ENCODE peak calls at places on chromosomes 2 and 18, in six cellular contexts. One of them, this sample, is unnamed. For H3K36me3, the result is how much of the 10 kb centered on the place peaks cover.

GRCh38 chr2:34849827-34850226 is 1250.7 kb upstream of the FAM98A start:
- DNase-seq in fibroblast of lung: no peak
- DNase-seq in mesenchymal stem cell: no peak
- DNase-seq in CD8-positive, alpha-beta memory T cell: no peak
- DNase-seq in left lung: no peak
- DNase-seq in suprapubic skin: no peak
- DNase-seq in this sample: no peak

GRCh38 chr2:43854671-43855070 is 15.9 kb downstream of the ABCG8 start:
- DNase-seq in CD8-positive, alpha-beta memory T cell: no peak
- DNase-seq in mesenchymal stem cell: no peak
- DNase-seq in fibroblast of lung: no peak
- DNase-seq in suprapubic skin: no peak
- DNase-seq in left lung: no peak
- DNase-seq in this sample: no peak

GRCh38 chr2:102110168-102110567 is 32.4 kb upstream of the IL1R1 start:
- DNase-seq in suprapubic skin: no peak
- DNase-seq in left lung: no peak
- DNase-seq in mesenchymal stem cell: no peak
- DNase-seq in CD8-positive, alpha-beta memory T cell: no peak
- DNase-seq in fibroblast of lung: no peak
- DNase-seq in this sample: no peak

GRCh38 chr2:9695916-9696315 is 65.1 kb upstream of the YWHAQ start:
- DNase-seq in left lung: no peak
- DNase-seq in fibroblast of lung: no peak
- DNase-seq in mesenchymal stem cell: no peak
- DNase-seq in suprapubic skin: no peak
- DNase-seq in CD8-positive, alpha-beta memory T cell: no peak
- DNase-seq in this sample: no peak

GRCh38 chr18:66867653-66868052 is 263.8 kb upstream of the CDH19 start:
- DNase-seq in mesenchymal stem cell: peak
- DNase-seq in CD8-positive, alpha-beta memory T cell: no peak
- DNase-seq in left lung: no peak
- DNase-seq in suprapubic skin: no peak
- DNase-seq in fibroblast of lung: no peak
- DNase-seq in this sample: no peak

GRCh38 chr18:37249895-37250618 is 315.5 kb downstream of the CELF4 start:
- DNase-seq in suprapubic skin: peak
- DNase-seq in mesenchymal stem cell: no peak
- DNase-seq in fibroblast of lung: no peak
- DNase-seq in CD8-positive, alpha-beta memory T cell: no peak
- DNase-seq in left lung: no peak
- DNase-seq in this sample: no peak

GRCh38 chr2:120912101-120912985 is 176.7 kb downstream of the GLI2 start:
- DNase-seq in fibroblast of lung: peak
- DNase-seq in suprapubic skin: no peak
- DNase-seq in mesenchymal stem cell: no peak
- DNase-seq in CD8-positive, alpha-beta memory T cell: no peak
- DNase-seq in left lung: peak
- DNase-seq in this sample: no peak

GRCh38 chr18:7931763-7932162 is 364.6 kb downstream of the PTPRM start:
- DNase-seq in CD8-positive, alpha-beta memory T cell: no peak
- DNase-seq in left lung: no peak
- DNase-seq in mesenchymal stem cell: no peak
- DNase-seq in fibroblast of lung: no peak
- DNase-seq in suprapubic skin: no peak
- DNase-seq in this sample: no peak

GRCh38 chr18:32511147-32511546 is 40.5 kb upstream of the GAREM1 start:
- DNase-seq in suprapubic skin: no peak
- DNase-seq in mesenchymal stem cell: no peak
- DNase-seq in CD8-positive, alpha-beta memory T cell: no peak
- DNase-seq in fibroblast of lung: no peak
- DNase-seq in left lung: no peak
- DNase-seq in this sample: no peak

GRCh38 chr18:50061876-50062517 is 132.9 kb downstream of the MYO5B start:
- DNase-seq in suprapubic skin: no peak
- DNase-seq in CD8-positive, alpha-beta memory T cell: no peak
- DNase-seq in left lung: no peak
- DNase-seq in mesenchymal stem cell: no peak
- DNase-seq in fibroblast of lung: no peak
- DNase-seq in this sample: no peak

GRCh38 chr2:69428981-69429380 is 8.3 kb downstream of the NFU1 start:
- DNase-seq in suprapubic skin: no peak
- DNase-seq in fibroblast of lung: peak
- DNase-seq in CD8-positive, alpha-beta memory T cell: no peak
- DNase-seq in left lung: no peak
- DNase-seq in mesenchymal stem cell: no peak
- DNase-seq in this sample: no peak

GRCh38 chr2:529425-529824 is 147.8 kb downstream of the TMEM18 start:
- DNase-seq in CD8-positive, alpha-beta memory T cell: peak
- DNase-seq in left lung: no peak
- DNase-seq in fibroblast of lung: peak
- DNase-seq in mesenchymal stem cell: no peak
- DNase-seq in suprapubic skin: no peak
- DNase-seq in this sample: peak

GRCh38 chr18:37507239-37507638 is 58.4 kb downstream of the CELF4 start:
- DNase-seq in fibroblast of lung: no peak
- DNase-seq in CD8-positive, alpha-beta memory T cell: no peak
- DNase-seq in suprapubic skin: no peak
- DNase-seq in mesenchymal stem cell: no peak
- DNase-seq in left lung: no peak
- DNase-seq in this sample: no peak

GRCh38 chr2:28338046-28338753 is 54.5 kb upstream of the FOSL2 start:
- DNase-seq in left lung: peak
- DNase-seq in fibroblast of lung: peak
- DNase-seq in mesenchymal stem cell: peak
- DNase-seq in CD8-positive, alpha-beta memory T cell: no peak
- DNase-seq in suprapubic skin: peak
- DNase-seq in this sample: no peak

GRCh38 chr18:69951182-69951581 is 3.5 kb upstream of the CD226 start:
- DNase-seq in mesenchymal stem cell: peak
- DNase-seq in fibroblast of lung: peak
- DNase-seq in suprapubic skin: no peak
- DNase-seq in left lung: no peak
- DNase-seq in CD8-positive, alpha-beta memory T cell: no peak
- DNase-seq in this sample: no peak

GRCh38 chr18:36017232-36017631 is 44.8 kb downstream of the RMP24 start:
- DNase-seq in mesenchymal stem cell: no peak
- DNase-seq in CD8-positive, alpha-beta memory T cell: no peak
- DNase-seq in fibroblast of lung: no peak
- DNase-seq in suprapubic skin: no peak
- DNase-seq in left lung: no peak
- DNase-seq in this sample: no peak

GRCh38 chr2:191571163-191571769 is 106.7 kb upstream of the NABP1 start:
- DNase-seq in left lung: no peak
- DNase-seq in suprapubic skin: no peak
- DNase-seq in fibroblast of lung: peak
- DNase-seq in mesenchymal stem cell: peak
- DNase-seq in CD8-positive, alpha-beta memory T cell: peak
- DNase-seq in this sample: peak

GRCh38 chr2:54617409-54617808 is 106.1 kb upstream of the EML6 start:
- DNase-seq in mesenchymal stem cell: no peak
- DNase-seq in suprapubic skin: no peak
- DNase-seq in CD8-positive, alpha-beta memory T cell: no peak
- DNase-seq in left lung: no peak
- DNase-seq in fibroblast of lung: no peak
- DNase-seq in this sample: no peak
- H3K36me3 ChIP-seq in mesenchymal stem cell: half or more
- H3K36me3 ChIP-seq in suprapubic skin: under half
- H3K36me3 ChIP-seq in CD8-positive, alpha-beta memory T cell: half or more
- H3K36me3 ChIP-seq in left lung: under half
- H3K36me3 ChIP-seq in fibroblast of lung: under half
- H3K36me3 ChIP-seq in this sample: half or more

GRCh38 chr2:152648336-152648735 is 68.9 kb downstream of the PRPF40A start:
- DNase-seq in suprapubic skin: no peak
- DNase-seq in fibroblast of lung: peak
- DNase-seq in left lung: no peak
- DNase-seq in mesenchymal stem cell: peak
- DNase-seq in CD8-positive, alpha-beta memory T cell: no peak
- DNase-seq in this sample: no peak
- H3K27ac ChIP-seq in suprapubic skin: no peak
- H3K27ac ChIP-seq in fibroblast of lung: no peak
- H3K27ac ChIP-seq in left lung: no peak
- H3K27ac ChIP-seq in mesenchymal stem cell: no peak
- H3K27ac ChIP-seq in CD8-positive, alpha-beta memory T cell: no peak
- H3K27ac ChIP-seq in this sample: no peak

DNA sequence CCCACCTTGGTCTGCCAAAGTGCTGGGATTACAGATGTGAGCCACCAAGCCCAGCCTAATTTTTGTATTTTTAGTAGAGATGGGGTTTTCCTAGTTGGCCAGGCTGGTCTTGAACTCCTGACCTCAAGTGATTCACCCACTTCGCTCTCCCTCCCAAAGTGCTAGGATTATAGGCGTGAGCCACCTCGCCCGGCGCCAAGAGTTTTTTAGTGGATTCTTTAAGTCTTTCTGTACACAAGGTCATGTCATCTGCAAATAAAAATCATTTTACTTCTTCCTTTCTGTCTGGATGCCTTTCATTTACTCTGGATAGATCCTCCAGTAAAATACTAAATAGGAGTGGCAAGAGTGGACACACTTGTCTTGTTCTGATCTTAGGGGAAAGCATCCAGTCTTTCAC is 61.7 kb downstream of the KCMF1 start:
- DNase-seq in left lung: no peak
- DNase-seq in fibroblast of lung: no peak
- DNase-seq in mesenchymal stem cell: peak
- DNase-seq in suprapubic skin: no peak
- DNase-seq in CD8-positive, alpha-beta memory T cell: no peak
- DNase-seq in this sample: no peak
- H3K36me3 ChIP-seq in left lung: under half
- H3K36me3 ChIP-seq in fibroblast of lung: under half
- H3K36me3 ChIP-seq in mesenchymal stem cell: half or more
- H3K36me3 ChIP-seq in suprapubic skin: half or more
- H3K36me3 ChIP-seq in CD8-positive, alpha-beta memory T cell: under half
- H3K36me3 ChIP-seq in this sample: under half

GRCh38 chr2:97908208-97908676 is 87.5 kb downstream of the TMEM131 start:
- DNase-seq in fibroblast of lung: no peak
- DNase-seq in left lung: no peak
- DNase-seq in mesenchymal stem cell: no peak
- DNase-seq in suprapubic skin: no peak
- DNase-seq in CD8-positive, alpha-beta memory T cell: no peak
- DNase-seq in this sample: no peak
- H3K27ac ChIP-seq in fibroblast of lung: no peak
- H3K27ac ChIP-seq in left lung: no peak
- H3K27ac ChIP-seq in mesenchymal stem cell: no peak
- H3K27ac ChIP-seq in suprapubic skin: no peak
- H3K27ac ChIP-seq in CD8-positive, alpha-beta memory T cell: no peak
- H3K27ac ChIP-seq in this sample: no peak

DNA sequence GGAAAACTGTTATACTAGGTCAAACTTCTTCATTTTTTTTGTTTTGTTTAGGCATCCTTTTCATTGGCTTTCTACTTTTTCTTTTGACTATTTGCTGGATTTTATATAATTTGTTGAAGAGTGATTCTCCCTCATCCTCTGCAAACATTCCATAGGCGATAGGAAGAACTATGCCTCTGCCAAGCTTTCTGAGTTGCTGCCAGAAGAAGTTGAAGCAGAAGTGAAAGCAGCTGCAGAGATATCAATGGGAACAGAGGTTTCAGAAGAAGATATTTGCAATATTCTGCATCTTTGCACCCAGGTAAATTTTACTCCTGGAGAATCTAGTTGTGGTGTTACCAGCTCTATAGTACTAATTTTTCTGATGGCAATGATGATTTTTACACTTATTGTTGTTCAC is 25.4 kb downstream of the NOP58 start:
- DNase-seq in fibroblast of lung: peak
- DNase-seq in mesenchymal stem cell: no peak
- DNase-seq in suprapubic skin: no peak
- DNase-seq in CD8-positive, alpha-beta memory T cell: no peak
- DNase-seq in left lung: no peak
- DNase-seq in this sample: no peak
- H3K36me3 ChIP-seq in fibroblast of lung: under half
- H3K36me3 ChIP-seq in mesenchymal stem cell: half or more
- H3K36me3 ChIP-seq in suprapubic skin: half or more
- H3K36me3 ChIP-seq in CD8-positive, alpha-beta memory T cell: half or more
- H3K36me3 ChIP-seq in left lung: under half
- H3K36me3 ChIP-seq in this sample: half or more

DNA sequence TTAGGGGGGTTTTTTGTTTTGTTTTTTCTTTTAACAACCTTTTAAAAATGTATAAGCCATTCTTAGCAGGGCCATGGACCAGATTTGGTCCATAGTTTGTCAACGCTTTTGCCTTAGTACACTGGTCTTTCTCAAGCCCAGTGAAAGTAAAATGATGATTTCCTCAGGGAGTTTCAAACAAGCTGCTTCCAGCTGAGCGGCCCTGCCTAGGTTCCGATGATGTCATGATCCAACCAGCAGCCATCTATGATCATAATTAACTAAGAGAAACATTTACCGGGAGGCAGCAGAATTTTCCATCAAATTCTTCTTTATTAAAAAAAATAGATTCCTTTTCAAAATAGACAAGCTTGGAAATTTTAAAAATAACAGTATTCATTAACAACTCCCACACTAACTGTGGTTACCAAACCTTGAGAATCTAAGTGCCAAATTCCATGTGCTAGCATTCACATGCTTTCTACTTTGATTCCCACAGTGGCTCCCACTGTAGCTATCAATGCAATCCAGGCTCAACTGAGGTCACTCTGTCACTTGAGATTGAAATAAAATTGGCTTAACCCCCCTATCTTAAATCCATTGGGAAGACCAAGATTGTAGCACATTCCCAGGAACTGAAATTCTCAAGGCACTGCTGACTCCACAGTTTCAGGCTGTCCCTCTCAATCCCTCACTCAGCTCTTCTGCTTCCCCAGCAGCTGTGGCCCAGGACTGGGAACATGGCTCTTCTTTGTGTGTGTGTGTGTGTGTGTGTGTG is 148.9 kb downstream of the RNF152 start:
- DNase-seq in CD8-positive, alpha-beta memory T cell: no peak
- DNase-seq in left lung: no peak
- DNase-seq in mesenchymal stem cell: peak
- DNase-seq in suprapubic skin: no peak
- DNase-seq in fibroblast of lung: peak
- DNase-seq in this sample: no peak
- H3K27ac ChIP-seq in CD8-positive, alpha-beta memory T cell: no peak
- H3K27ac ChIP-seq in left lung: peak
- H3K27ac ChIP-seq in mesenchymal stem cell: no peak
- H3K27ac ChIP-seq in suprapubic skin: peak
- H3K27ac ChIP-seq in fibroblast of lung: no peak
- H3K27ac ChIP-seq in this sample: no peak

DNA sequence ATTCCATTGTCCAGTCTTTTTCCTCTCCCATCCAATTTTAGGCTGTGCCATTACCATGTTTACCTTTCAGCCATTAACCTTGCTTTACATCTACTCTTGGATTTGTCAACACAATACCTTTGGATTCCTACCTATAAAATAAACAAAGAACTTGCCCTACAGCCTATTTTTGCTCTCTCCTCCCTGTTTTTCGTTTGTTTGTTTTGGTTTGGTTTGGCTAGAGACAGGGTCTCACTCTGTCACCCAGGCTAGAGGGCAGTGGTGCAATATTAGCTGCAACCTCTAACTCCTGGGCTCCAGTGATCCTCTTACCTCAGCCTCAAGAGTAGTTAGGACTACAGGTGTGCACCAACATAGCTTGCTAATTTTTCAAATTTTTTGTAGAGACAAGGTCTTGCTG is 76.1 kb downstream of the SP100 start:
- DNase-seq in left lung: no peak
- DNase-seq in fibroblast of lung: no peak
- DNase-seq in CD8-positive, alpha-beta memory T cell: no peak
- DNase-seq in mesenchymal stem cell: no peak
- DNase-seq in suprapubic skin: no peak
- DNase-seq in this sample: no peak
- H3K36me3 ChIP-seq in left lung: under half
- H3K36me3 ChIP-seq in fibroblast of lung: under half
- H3K36me3 ChIP-seq in CD8-positive, alpha-beta memory T cell: under half
- H3K36me3 ChIP-seq in mesenchymal stem cell: half or more
- H3K36me3 ChIP-seq in suprapubic skin: half or more
- H3K36me3 ChIP-seq in this sample: under half

This sample was measured in CD4-positive, alpha-beta memory T cell.